ENCODE peak calls at places on chromosomes 16 and 17, in eight cellular contexts. D is OCI-LY7, A is glomerular endothelial cell, L is kidney, M is mucosa of descending colon, F is iris pigment epithelial cell, V is substantia nigra, U is AG20443. C is an unnamed sample.

GRCh38 chr17:77223642-77224420 is 83.1 kb downstream of the SEC14L1 start:
- DNase-seq in F (no peak), L (peak; percentile 33), D (no peak), A (no peak), V (no peak), U (no peak), M (no peak), C (no peak)

GRCh38 chr17:82097187-82097918 is 683 bp downstream of the FASN start:
- DNase-seq in U (peak; percentile 86), D (peak; percentile 58), M (peak; percentile 44), A (no peak), F (peak; percentile 82), L (peak; percentile 89), V (no peak), C (no peak)

GRCh38 chr17:3378321-3378720 is 7.8 kb downstream of the OR3A2 start:
- DNase-seq in D (no peak), U (no peak), F (no peak), M (no peak), A (no peak), L (no peak), V (no peak), C (no peak)

GRCh38 chr16:12793120-12793889 is 10.4 kb downstream of the CPPED1 start:
- DNase-seq in D (no peak), F (no peak), V (no peak), M (no peak), U (no peak), L (no peak), A (no peak), C (no peak)

GRCh38 chr17:39660397-39661043 is 4.6 kb upstream of the TCAP start:
- DNase-seq in V (no peak), F (no peak), D (no peak), A (no peak), U (no peak), M (no peak), L (peak; percentile 70), C (no peak)

GRCh38 chr17:77644181-77644972 is 314.1 kb upstream of the TNRC6C start:
- DNase-seq in M (no peak), U (no peak), L (no peak), D (no peak), V (no peak), F (no peak), A (no peak), C (peak; percentile 44)

GRCh38 chr17:57954421-57955182 is 610 bp downstream of the CUEDC1 start:
- DNase-seq in L (peak; percentile 93), M (peak; percentile 64), V (no peak), U (peak; percentile 86), F (peak; percentile 27), A (no peak), D (no peak), C (peak; percentile 92)

GRCh38 chr17:48577330-48577945 is 712 bp downstream of the HOXB4 start:
- DNase-seq in U (peak; percentile 40), V (no peak), M (no peak), L (peak; percentile 82), A (no peak), F (no peak), D (peak; percentile 25), C (no peak)

GRCh38 chr17:35795871-35796265 is 427 bp upstream of the MMP28 start:
- DNase-seq in A (no peak), U (no peak), V (no peak), L (no peak), F (no peak), M (no peak), D (no peak), C (no peak)

GRCh38 chr16:87874639-87875472 is 5.5 kb upstream of the SLC7A5 start:
- DNase-seq in M (no peak), A (no peak), D (no peak), U (no peak), L (no peak), F (no peak), V (no peak), C (no peak)

GRCh38 chr16:818592-818991 is 18.1 kb upstream of the GNG13 start:
- DNase-seq in A (no peak), D (no peak), L (no peak), F (no peak), U (no peak), V (no peak), M (no peak), C (no peak)